ENCODE peak calls at places on chromosomes 5 and 9, in ten cellular contexts. O is naive thymus-derived CD4-positive, alpha-beta T cell; A is T-helper 2 cell treated with Interferon-gamma antibody and Interleukin-4, amounts not matched to agents 5 μg/mL and 100 μg/mL, for 36 hours; L is CD4-positive, alpha-beta T cell; P is SK-MEL-5; R is omental fat pad; W is occipital lobe; S is esophagus squamous epithelium; J is IMR-90; N is stimulated activated naive CD8-positive, alpha-beta T cell treated with anti-CD3 and anti-CD28 coated beads, Interleukin-15, Interleukin-2, amounts not matched to agents 100 U/mL and 50 U/mL, for 24 hours. Y is an unnamed sample.

GRCh38 chr9:133320421-133320881 is 15.5 kb downstream of the SURF6 start:
- DNase-seq in O (peak), A (no peak), L (no peak), P (peak), R (no peak), W (no peak), S (no peak), J (no peak), N (no peak), Y (no peak)

GRCh38 chr5:67059747-67060490 is 136.7 kb downstream of the CD180 start:
- DNase-seq in O (no peak), A (no peak), L (no peak), P (no peak), R (no peak), W (no peak), S (no peak), J (peak), N (no peak), Y (peak)

GRCh38 chr9:78909566-78909965 is 612.6 kb downstream of the PSAT1 start:
- DNase-seq in O (no peak), A (no peak), L (no peak), P (no peak), R (no peak), W (no peak), S (no peak), J (peak), N (no peak), Y (no peak)

GRCh38 chr9:136201609-136202448 is 3.1 kb downstream of the LHX3 start:
- DNase-seq in O (no peak), A (no peak), L (no peak), P (no peak), R (no peak), W (no peak), S (no peak), J (no peak), N (no peak), Y (peak)

GRCh38 chr5:105428461-105429129 is 1866.0 kb upstream of the NUDT12 start:
- DNase-seq in O (no peak), A (no peak), L (no peak), P (no peak), R (no peak), W (no peak), S (no peak), J (no peak), N (no peak), Y (peak)

GRCh38 chr9:75140261-75140660 is 51.9 kb downstream of the OSTF1 start:
- DNase-seq in O (no peak), A (no peak), L (no peak), P (no peak), R (no peak), W (no peak), S (no peak), J (no peak), N (no peak), Y (no peak)

GRCh38 chr5:67154518-67155206 is 41.9 kb downstream of the CD180 start:
- DNase-seq in O (no peak), A (no peak), L (no peak), P (no peak), R (no peak), W (no peak), S (no peak), J (no peak), N (no peak), Y (no peak)

GRCh38 chr9:1458503-1458902 is 408.3 kb downstream of the DMRT2 start:
- DNase-seq in O (no peak), A (peak), L (no peak), P (peak), R (no peak), W (no peak), S (no peak), J (peak), N (no peak), Y (peak)

GRCh38 chr9:79471577-79472543 is 99.9 kb upstream of the TLE4 start:
- DNase-seq in O (no peak), A (no peak), L (peak), P (peak), R (no peak), W (peak), S (no peak), J (peak), N (peak), Y (peak)

GRCh38 chr5:11174601-11175000 is 413.6 kb upstream of the DAP start:
- DNase-seq in O (no peak), A (no peak), L (no peak), P (no peak), R (no peak), W (no peak), S (no peak), J (no peak), N (no peak), Y (no peak)

GRCh38 chr9:110626109-110626829 is 42.3 kb upstream of the MUSK start:
- DNase-seq in O (no peak), A (peak), L (no peak), P (no peak), R (no peak), W (no peak), S (no peak), J (peak), N (peak), Y (peak)

GRCh38 chr9:137314561-137315560 is 12.8 kb upstream of the NRARP start:
- DNase-seq in O (no peak), A (no peak), L (no peak), P (no peak), R (no peak), W (no peak), S (no peak), J (no peak), N (peak), Y (no peak)

GRCh38 chr5:176817864-176818377 is 7.6 kb downstream of the UNC5A start:
- DNase-seq in O (no peak), A (no peak), L (no peak), P (peak), R (no peak), W (no peak), S (no peak), J (no peak), N (peak), Y (peak)

GRCh38 chr5:78483809-78484521 is 123.5 kb downstream of the SCAMP1 start:
- DNase-seq in O (no peak), A (no peak), L (no peak), P (no peak), R (no peak), W (no peak), S (no peak), J (peak), N (no peak), Y (peak)

GRCh38 chr9:27379311-27380236 is 82.6 kb upstream of the EQTN start:
- DNase-seq in O (no peak), A (peak), L (no peak), P (no peak), R (no peak), W (no peak), S (no peak), J (no peak), N (no peak), Y (no peak)

GRCh38 chr9:69970001-69970531 is 73.6 kb upstream of the MAMDC2 start:
- DNase-seq in O (no peak), A (no peak), L (no peak), P (no peak), R (no peak), W (no peak), S (no peak), J (no peak), N (no peak), Y (no peak)

GRCh38 chr9:117704597-117704996 is 394 bp downstream of the TLR4 start:
- DNase-seq in O (no peak), A (no peak), L (no peak), P (no peak), R (no peak), W (no peak), S (no peak), J (no peak), N (no peak), Y (no peak)